ENCODE peak calls at places on chromosomes 13 and 19, in ten cellular contexts. Y is CD8-positive, alpha-beta memory T cell; H is left lung; Q is uterus; C is LHCN-M2; S is MCF 10A; M is activated T-helper 2 cell treated with anti-CD3 and anti-CD28 coated beads, Interferon-gamma antibody, Interleukin-2, Interleukin-4, amounts not matched to agents 10 μg/mL and 5 μg/mL and 100 μg/mL, durations not matched to agents 14 hours and 24 hours and 36 hours; K is NCI-H345; D is activated gamma-delta T cell treated with Interleukin-2 at 50 U/mL for 16 hours; R is H4. I is an unnamed sample.

GRCh38 chr13:39451301-39451700 is 151.7 kb downstream of the LHFPL6 start:
- DNase-seq in Y (no peak), K (peak), M (no peak), R (no peak), C (peak), Q (no peak), H (no peak), D (no peak), S (peak), I (peak)

GRCh38 chr13:79541426-79542049 is 60.6 kb downstream of the NDFIP2 start:
- DNase-seq in D (no peak), K (peak), Y (no peak), R (peak), S (peak), H (no peak), C (peak), M (no peak), Q (no peak), I (peak)

GRCh38 chr13:113491418-113491883 is 940 bp upstream of the DCUN1D2 start:
- DNase-seq in Q (no peak), C (peak), Y (no peak), S (peak), D (no peak), K (peak), R (no peak), H (no peak), M (no peak), I (peak)

GRCh38 chr19:33375760-33376159 is 2.3 kb downstream of the CEBPG start:
- DNase-seq in D (no peak), Y (no peak), H (no peak), S (peak), R (no peak), K (no peak), Q (peak), C (peak), M (no peak), I (no peak)

GRCh38 chr13:62003452-62003851 is 587.8 kb upstream of the PCDH20 start:
- DNase-seq in S (no peak), D (no peak), Y (no peak), R (no peak), K (no peak), M (no peak), C (no peak), H (no peak), Q (no peak), I (no peak)

GRCh38 chr19:35885225-35885624 is 15.1 kb downstream of the NFKBID start:
- DNase-seq in Q (no peak), K (no peak), M (no peak), Y (no peak), D (no peak), C (no peak), S (no peak), H (no peak), R (no peak), I (no peak)

GRCh38 chr19:33298146-33298911 is 4.0 kb downstream of the CEBPA start:
- DNase-seq in Q (no peak), C (no peak), R (no peak), D (no peak), H (no peak), M (no peak), Y (no peak), S (peak), K (no peak), I (no peak)

GRCh38 chr19:53659292-53659691 is 27.5 kb downstream of the DPRX start:
- DNase-seq in D (no peak), M (no peak), R (peak), S (no peak), H (no peak), K (no peak), C (peak), Q (no peak), Y (no peak), I (no peak)

GRCh38 chr19:16094360-16095070 is 17.2 kb upstream of the RAB8A start:
- DNase-seq in Y (no peak), C (no peak), H (no peak), S (no peak), D (no peak), Q (no peak), M (no peak), K (no peak), R (no peak), I (no peak)

GRCh38 chr13:92657565-92657964 is 569.0 kb upstream of the GPC6 start:
- DNase-seq in Y (no peak), M (no peak), D (no peak), Q (no peak), C (no peak), R (peak), H (no peak), S (no peak), K (no peak), I (no peak)

GRCh38 chr19:19319725-19320361 is 466 bp downstream of the SUGP1 start:
- DNase-seq in Y (no peak), H (no peak), Q (no peak), K (no peak), M (peak), C (no peak), R (no peak), D (no peak), S (no peak), I (no peak)

GRCh38 chr13:44191504-44192171 is 182.0 kb upstream of the SERP2 start:
- DNase-seq in D (peak), S (peak), R (peak), Q (peak), H (no peak), C (peak), Y (peak), K (peak), M (no peak), I (peak)

GRCh38 chr19:20664917-20665781 is 3.8 kb upstream of the ZNF626 start:
- DNase-seq in R (no peak), S (no peak), Y (no peak), K (no peak), M (no peak), H (no peak), D (no peak), C (no peak), Q (no peak), I (no peak)

GRCh38 chr13:98349731-98350305 is 172.7 kb upstream of the RNF113B start:
- DNase-seq in C (no peak), S (no peak), Y (no peak), K (no peak), M (no peak), R (no peak), H (no peak), Q (no peak), D (no peak), I (no peak)

GRCh38 chr13:95498886-95499285 is 53.6 kb upstream of the CLDN10 start:
- DNase-seq in D (no peak), Q (no peak), C (no peak), Y (no peak), M (no peak), H (no peak), S (no peak), K (no peak), R (no peak), I (no peak)

GRCh38 chr19:7500811-7501450 is 12.1 kb upstream of the PEX11G start:
- DNase-seq in M (peak), C (no peak), Y (no peak), S (no peak), D (no peak), Q (no peak), K (peak), R (no peak), H (no peak), I (peak)

GRCh38 chr19:46821512-46822359 is 28.9 kb downstream of the AP2S1 start:
- DNase-seq in M (peak), D (peak), K (no peak), S (no peak), R (no peak), Q (no peak), C (no peak), Y (peak), H (no peak), I (no peak)

GRCh38 chr19:2302319-2303208 is 5.4 kb downstream of the LINGO3 start:
- DNase-seq in C (no peak), K (no peak), Q (no peak), S (no peak), Y (no peak), H (no peak), R (no peak), D (no peak), M (no peak), I (no peak)